ENCODE peak calls at places on chromosomes 1 and 21, in five cellular contexts. T is psoas muscle, Q is choroid plexus epithelial cell, K is HepG2, I is epithelial cell of esophagus. Y is an unnamed sample.

GRCh38 chr1:167544447-167544846 is 9.1 kb downstream of the CREG1 start:
- DNase-seq in T (no peak), I (peak; percentile 95), Q (no peak), K (no peak), Y (no peak)

GRCh38 chr1:20716232-20716631 is 1.6 kb downstream of the KIF17 start:
- DNase-seq in K (no peak), T (peak; percentile 40), Q (no peak), I (no peak), Y (no peak)

GRCh38 chr1:53305650-53306049 is 22.2 kb downstream of the LRP8 start:
- DNase-seq in I (no peak), T (no peak), K (no peak), Q (no peak), Y (no peak)

GRCh38 chr1:188194916-188195315 is 1366.2 kb downstream of the PLA2G4A start:
- DNase-seq in Q (no peak), T (no peak), K (no peak), I (no peak), Y (no peak)

GRCh38 chr1:56577859-56578663 is 1.3 kb downstream of the PLPP3 start:
- DNase-seq in T (peak; percentile 68), I (peak; percentile 77), Q (peak; percentile 76), K (peak; percentile 34), Y (peak; percentile 64)

GRCh38 chr1:235468970-235469369 is 35.3 kb downstream of the B3GALNT2 start:
- DNase-seq in K (peak; percentile 9), Q (peak; percentile 75), I (peak; percentile 81), T (no peak), Y (peak; percentile 68)

GRCh38 chr1:197659175-197659574 is 116.1 kb downstream of the DENND1B start:
- DNase-seq in I (no peak), Q (no peak), T (no peak), K (no peak), Y (no peak)

GRCh38 chr1:87045757-87046422 is 131.5 kb downstream of the HS2ST1 start:
- DNase-seq in I (no peak), K (no peak), T (no peak), Q (no peak), Y (no peak)

GRCh38 chr1:44723064-44723463 is 7.9 kb downstream of the RNU5D-1 start:
- DNase-seq in I (no peak), T (no peak), Q (no peak), K (no peak), Y (no peak)

GRCh38 chr1:152537496-152537895 is 23.2 kb downstream of the CRCT1 start:
- DNase-seq in K (no peak), Q (no peak), I (no peak), T (no peak), Y (no peak)

GRCh38 chr1:5981009-5981380 is 11.2 kb downstream of the NPHP4 start:
- DNase-seq in K (no peak), Q (no peak), T (no peak), I (no peak), Y (no peak)

GRCh38 chr21:37478821-37479220 is 112.2 kb downstream of the DYRK1A start:
- DNase-seq in I (no peak), Q (no peak), K (peak; percentile 48), T (no peak), Y (no peak)

GRCh38 chr1:221696045-221696444 is 45.8 kb downstream of the DUSP10 start:
- DNase-seq in T (no peak), K (no peak), I (peak; percentile 28), Q (no peak), Y (no peak)

GRCh38 chr1:220497220-220497756 is 30.6 kb upstream of the MARK1 start:
- DNase-seq in K (no peak), Q (no peak), T (no peak), I (peak; percentile 89), Y (no peak)

GRCh38 chr1:41122851-41123518 is 101.5 kb upstream of the SLFNL1 start:
- DNase-seq in I (peak; percentile 86), T (no peak), Q (peak; percentile 91), K (peak; percentile 86), Y (peak; percentile 63)

GRCh38 chr1:182600036-182600713 is 4.0 kb downstream of the RGS16 start:
- DNase-seq in Q (no peak), I (no peak), T (no peak), K (no peak), Y (no peak)

GRCh38 chr1:182601416-182601786 is 2.8 kb downstream of the RGS16 start:
- DNase-seq in K (peak; percentile 75), I (peak; percentile 80), Q (peak; percentile 89), T (peak; percentile 75), Y (peak; percentile 87)

GRCh38 chr1:182600745-182601415 is 3.3 kb downstream of the RGS16 start:
- DNase-seq in I (no peak), T (no peak), K (no peak), Q (no peak), Y (peak; percentile 44)

GRCh38 chr1:182602945-182603645 is 1.1 kb downstream of the RGS16 start:
- DNase-seq in Q (no peak), T (no peak), I (no peak), K (no peak), Y (no peak)

DNA sequence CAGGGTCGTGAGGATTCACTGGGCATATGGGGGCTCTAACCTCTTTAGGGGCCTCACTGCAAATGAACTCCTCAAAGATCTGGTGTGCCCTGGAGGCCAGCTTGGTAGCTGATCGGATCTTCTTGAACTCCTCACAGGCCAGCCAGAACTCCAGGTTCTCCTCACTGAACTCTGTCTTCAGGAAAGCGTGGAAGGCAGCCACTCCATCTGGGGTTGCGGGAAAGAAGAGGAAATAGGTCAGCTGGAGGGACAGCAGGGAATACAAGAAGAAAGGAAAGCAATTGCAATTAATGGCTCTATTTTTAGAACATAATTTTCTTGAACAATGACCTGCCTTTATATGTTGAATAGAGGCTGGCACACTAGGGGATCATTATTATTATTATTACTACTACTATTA is 2.3 kb downstream of the RGS16 start:
- DNase-seq in Q (no peak), I (no peak), K (no peak), T (no peak), Y (no peak)
- H3K4me3 ChIP-seq in Q (no peak overlapping the region), I (no peak overlapping the region), K (no peak overlapping the region), T (peak overlapping the region; percentile 69), Y (no peak overlapping the region)

DNA sequence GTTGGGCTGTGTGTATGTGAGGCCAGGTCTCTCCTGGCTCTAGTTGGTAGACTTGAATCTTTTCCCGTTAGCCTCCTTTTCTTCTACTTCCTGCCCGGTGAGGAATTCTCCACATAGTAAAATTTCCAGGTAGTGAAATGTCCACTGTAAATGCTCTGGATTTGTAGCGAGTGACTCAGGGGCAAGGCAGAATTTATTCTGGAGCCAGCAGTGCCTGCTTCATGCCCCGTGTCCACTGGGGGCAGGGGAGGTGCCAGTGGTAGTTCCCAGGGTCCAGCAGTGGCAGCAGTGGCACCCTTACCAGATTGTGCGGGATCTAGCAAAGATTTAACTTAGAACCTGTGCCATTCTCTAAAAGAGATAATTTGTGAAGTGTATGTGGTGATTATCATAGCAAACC is 74.5 kb upstream of the USP24 start:
- DNase-seq in K (no peak), Q (no peak), T (no peak), I (no peak), Y (no peak)
- TF ChIP-seq CTCF in K (no peak), Q (peak; percentile 28), T (no peak), I (peak; percentile 20), Y (no peak)

DNA sequence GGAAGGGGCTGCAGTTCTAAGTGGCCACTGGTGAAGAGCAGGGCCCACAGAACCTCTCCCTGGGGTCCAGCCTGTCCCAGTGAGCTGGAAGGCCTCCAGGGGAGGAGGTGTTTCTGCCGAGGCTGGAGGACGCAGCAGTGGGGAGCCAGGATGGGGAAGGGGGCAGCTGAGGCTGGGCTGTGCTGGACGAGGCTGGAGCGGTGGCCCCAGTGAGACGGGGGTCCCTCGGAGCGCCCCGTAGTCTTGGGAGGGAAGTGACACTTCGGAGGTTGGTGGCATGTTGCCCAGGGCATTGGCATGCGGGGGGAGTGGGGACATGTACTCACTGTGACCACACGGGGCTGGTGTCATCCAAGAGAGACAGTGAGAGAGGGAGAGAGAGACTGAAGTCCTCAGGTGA is 33.5 kb downstream of the AJAP1 start:
- DNase-seq in Q (no peak), I (no peak), K (no peak), T (no peak), Y (no peak)
- H3K4me3 ChIP-seq in Q (no peak overlapping the region), I (no peak overlapping the region), K (no peak overlapping the region), T (no peak overlapping the region), Y (no peak overlapping the region)

GRCh38 chr1:215076312-215076711 is 6.2 kb upstream of the KCNK2 start:
- DNase-seq in Q (peak; percentile 89), K (peak; percentile 34), T (no peak), I (peak; percentile 80), Y (peak; percentile 70)
- TF ChIP-seq CTCF in Q (peak; percentile 89), K (peak; percentile 24), T (peak; percentile 8), I (peak; percentile 73), Y (peak; percentile 63)

GRCh38 chr21:18772876-18773275 is 369.3 kb upstream of the TMPRSS15 start:
- DNase-seq in K (no peak), I (no peak), T (no peak), Q (no peak), Y (no peak)
- H3K4me3 ChIP-seq in K (no peak overlapping the region), I (no peak overlapping the region), T (no peak overlapping the region), Q (no peak overlapping the region), Y (no peak overlapping the region)

DNA sequence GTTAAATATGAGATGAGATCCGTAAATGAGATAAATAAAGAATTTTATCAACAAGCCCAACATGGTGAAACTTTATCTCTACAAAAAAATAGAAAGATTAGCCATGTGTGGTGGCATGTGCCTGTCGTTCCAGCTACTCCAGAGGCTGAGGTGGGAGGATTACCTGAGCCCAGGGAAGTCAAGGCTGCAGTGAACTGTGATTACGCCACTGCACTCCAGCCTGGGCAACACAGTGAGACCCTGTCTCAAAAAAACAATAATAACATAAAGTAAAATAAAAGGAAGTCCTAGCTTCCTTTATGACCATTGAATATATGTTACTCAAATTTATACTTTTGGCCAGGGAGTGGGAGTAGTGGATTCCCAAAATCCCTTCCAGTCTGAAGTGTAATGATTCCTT is 48.7 kb upstream of the TEKT2 start:
- DNase-seq in T (no peak), K (no peak), Q (no peak), I (no peak), Y (no peak)
- TF ChIP-seq CTCF in T (no peak), K (no peak), Q (no peak), I (no peak), Y (no peak)

DNA sequence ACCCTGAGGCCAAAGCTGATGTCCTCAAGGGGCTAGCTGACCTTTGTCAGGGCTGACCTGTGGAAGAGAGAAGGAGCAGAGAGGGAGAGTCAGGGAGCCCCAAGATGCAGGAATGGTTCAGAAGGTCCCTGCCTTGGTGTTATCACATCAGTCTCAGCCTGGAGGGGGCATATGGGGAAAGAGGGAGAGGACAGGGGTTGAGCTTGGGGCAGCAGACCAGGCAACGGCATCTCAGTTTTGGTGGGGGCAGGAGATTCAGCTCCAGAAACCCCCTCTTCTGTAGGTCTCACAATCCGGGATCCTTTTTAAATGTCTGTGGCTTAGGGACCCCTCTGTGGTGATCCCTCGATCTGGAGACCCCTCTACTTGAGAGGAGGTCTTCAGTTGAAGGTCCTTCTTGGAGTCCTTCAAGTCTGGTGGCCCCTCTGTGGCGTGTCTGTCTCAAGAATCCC is 802 bp downstream of the S100A13 start:
- DNase-seq in Q (no peak), K (no peak), T (no peak), I (no peak), Y (no peak)
- H3K4me3 ChIP-seq in Q (peak overlapping the region; percentile 74), K (peak overlapping the region; percentile 63), T (peak overlapping the region; percentile 66), I (peak overlapping the region; percentile 62), Y (peak overlapping the region; percentile 76)

GRCh38 chr1:79899914-79900313 is 893.4 kb upstream of the ADGRL4 start:
- DNase-seq in K (no peak), I (peak; percentile 81), T (no peak), Q (peak; percentile 91), Y (peak; percentile 95)
- TF ChIP-seq CTCF in K (no peak), I (no peak), T (no peak), Q (peak; percentile 31), Y (peak; percentile 29)

GRCh38 chr1:144551107-144551542 is 41.6 kb upstream of the PPIAL4F start:
- DNase-seq in I (no peak), T (no peak), Q (no peak), K (no peak), Y (no peak)
- H3K4me3 ChIP-seq in I (peak overlapping the region; percentile 43), T (peak overlapping the region; percentile 64), Q (peak overlapping the region; percentile 59), K (no peak overlapping the region), Y (peak overlapping the region; percentile 54)